ENCODE peak calls at places on chromosomes 4 and X, in eight cellular contexts. One of them, this sample, is unnamed.

GRCh38 chrX:23902419-23902818 is 5.3 kb downstream of the APOO start:
- DNase-seq in breast epithelium: no peak
- DNase-seq in astrocyte of the cerebellum: no peak
- DNase-seq in sigmoid colon: no peak
- DNase-seq in RWPE1: peak; percentile 22
- DNase-seq in PC-3: peak; percentile 84
- DNase-seq in spleen: no peak
- DNase-seq in psoas muscle: no peak
- DNase-seq in this sample: no peak

GRCh38 chr4:15749001-15749400 is 29.1 kb upstream of the CD38 start:
- DNase-seq in spleen: no peak
- DNase-seq in astrocyte of the cerebellum: no peak
- DNase-seq in sigmoid colon: no peak
- DNase-seq in PC-3: no peak
- DNase-seq in breast epithelium: no peak
- DNase-seq in psoas muscle: no peak
- DNase-seq in RWPE1: no peak
- DNase-seq in this sample: no peak

GRCh38 chrX:8981742-8982141 is 52.2 kb downstream of the FAM9B start:
- DNase-seq in psoas muscle: no peak
- DNase-seq in RWPE1: no peak
- DNase-seq in astrocyte of the cerebellum: no peak
- DNase-seq in breast epithelium: no peak
- DNase-seq in sigmoid colon: no peak
- DNase-seq in PC-3: no peak
- DNase-seq in spleen: no peak
- DNase-seq in this sample: no peak

GRCh38 chrX:16033336-16033735 is 90.0 kb upstream of the GRPR start:
- DNase-seq in spleen: no peak
- DNase-seq in astrocyte of the cerebellum: no peak
- DNase-seq in breast epithelium: no peak
- DNase-seq in psoas muscle: no peak
- DNase-seq in PC-3: no peak
- DNase-seq in sigmoid colon: no peak
- DNase-seq in RWPE1: no peak
- DNase-seq in this sample: no peak

GRCh38 chrX:69323786-69324720 is 158.8 kb upstream of the PJA1 start:
- DNase-seq in psoas muscle: no peak
- DNase-seq in RWPE1: no peak
- DNase-seq in astrocyte of the cerebellum: no peak
- DNase-seq in breast epithelium: no peak
- DNase-seq in sigmoid colon: no peak
- DNase-seq in PC-3: no peak
- DNase-seq in spleen: no peak
- DNase-seq in this sample: no peak

GRCh38 chr4:27666943-27667342 is 806.3 kb downstream of the STIM2 start:
- DNase-seq in RWPE1: no peak
- DNase-seq in PC-3: peak; percentile 39
- DNase-seq in psoas muscle: no peak
- DNase-seq in breast epithelium: no peak
- DNase-seq in spleen: no peak
- DNase-seq in astrocyte of the cerebellum: no peak
- DNase-seq in sigmoid colon: no peak
- DNase-seq in this sample: no peak

GRCh38 chr4:89419121-89419695 is 111.6 kb upstream of the GPRIN3 start:
- DNase-seq in RWPE1: no peak
- DNase-seq in sigmoid colon: no peak
- DNase-seq in breast epithelium: no peak
- DNase-seq in PC-3: no peak
- DNase-seq in psoas muscle: no peak
- DNase-seq in spleen: no peak
- DNase-seq in astrocyte of the cerebellum: no peak
- DNase-seq in this sample: no peak

GRCh38 chrX:69388526-69388925 is 115.6 kb upstream of the NALF2 start:
- DNase-seq in PC-3: no peak
- DNase-seq in RWPE1: no peak
- DNase-seq in psoas muscle: peak; percentile 44
- DNase-seq in breast epithelium: no peak
- DNase-seq in spleen: no peak
- DNase-seq in sigmoid colon: no peak
- DNase-seq in astrocyte of the cerebellum: no peak
- DNase-seq in this sample: no peak

GRCh38 chr4:165906272-165906671 is 33.2 kb downstream of the TLL1 start:
- DNase-seq in spleen: no peak
- DNase-seq in psoas muscle: no peak
- DNase-seq in breast epithelium: no peak
- DNase-seq in sigmoid colon: no peak
- DNase-seq in PC-3: no peak
- DNase-seq in RWPE1: no peak
- DNase-seq in astrocyte of the cerebellum: no peak
- DNase-seq in this sample: no peak

GRCh38 chr4:99179626-99180025 is 35.5 kb upstream of the ADH4 start:
- DNase-seq in breast epithelium: no peak
- DNase-seq in PC-3: no peak
- DNase-seq in RWPE1: no peak
- DNase-seq in psoas muscle: no peak
- DNase-seq in astrocyte of the cerebellum: no peak
- DNase-seq in sigmoid colon: no peak
- DNase-seq in spleen: no peak
- DNase-seq in this sample: no peak

GRCh38 chr4:157220026-157220881 is at the start of gene GRIA2:
- DNase-seq in breast epithelium: peak; percentile 70
- DNase-seq in RWPE1: peak; percentile 49
- DNase-seq in psoas muscle: peak; percentile 58
- DNase-seq in spleen: peak; percentile 69
- DNase-seq in astrocyte of the cerebellum: peak; percentile 27
- DNase-seq in sigmoid colon: no peak
- DNase-seq in PC-3: no peak
- DNase-seq in this sample: no peak

GRCh38 chrX:153622661-153623309 is 23.8 kb upstream of the CCNQ start:
- DNase-seq in astrocyte of the cerebellum: no peak
- DNase-seq in psoas muscle: no peak
- DNase-seq in RWPE1: no peak
- DNase-seq in breast epithelium: no peak
- DNase-seq in sigmoid colon: no peak
- DNase-seq in PC-3: no peak
- DNase-seq in spleen: no peak
- DNase-seq in this sample: no peak

GRCh38 chr4:38762560-38762959 is 20.2 kb downstream of the TLR10 start:
- DNase-seq in spleen: peak; percentile 79
- DNase-seq in astrocyte of the cerebellum: no peak
- DNase-seq in sigmoid colon: no peak
- DNase-seq in PC-3: no peak
- DNase-seq in psoas muscle: no peak
- DNase-seq in RWPE1: no peak
- DNase-seq in breast epithelium: no peak
- DNase-seq in this sample: no peak
- TF ChIP-seq CTCF in spleen: no peak
- TF ChIP-seq CTCF in astrocyte of the cerebellum: no peak
- TF ChIP-seq CTCF in sigmoid colon: no peak
- TF ChIP-seq CTCF in PC-3: no peak
- TF ChIP-seq CTCF in psoas muscle: no peak
- TF ChIP-seq CTCF in RWPE1: no peak
- TF ChIP-seq CTCF in breast epithelium: no peak
- TF ChIP-seq CTCF in this sample: no peak

DNA sequence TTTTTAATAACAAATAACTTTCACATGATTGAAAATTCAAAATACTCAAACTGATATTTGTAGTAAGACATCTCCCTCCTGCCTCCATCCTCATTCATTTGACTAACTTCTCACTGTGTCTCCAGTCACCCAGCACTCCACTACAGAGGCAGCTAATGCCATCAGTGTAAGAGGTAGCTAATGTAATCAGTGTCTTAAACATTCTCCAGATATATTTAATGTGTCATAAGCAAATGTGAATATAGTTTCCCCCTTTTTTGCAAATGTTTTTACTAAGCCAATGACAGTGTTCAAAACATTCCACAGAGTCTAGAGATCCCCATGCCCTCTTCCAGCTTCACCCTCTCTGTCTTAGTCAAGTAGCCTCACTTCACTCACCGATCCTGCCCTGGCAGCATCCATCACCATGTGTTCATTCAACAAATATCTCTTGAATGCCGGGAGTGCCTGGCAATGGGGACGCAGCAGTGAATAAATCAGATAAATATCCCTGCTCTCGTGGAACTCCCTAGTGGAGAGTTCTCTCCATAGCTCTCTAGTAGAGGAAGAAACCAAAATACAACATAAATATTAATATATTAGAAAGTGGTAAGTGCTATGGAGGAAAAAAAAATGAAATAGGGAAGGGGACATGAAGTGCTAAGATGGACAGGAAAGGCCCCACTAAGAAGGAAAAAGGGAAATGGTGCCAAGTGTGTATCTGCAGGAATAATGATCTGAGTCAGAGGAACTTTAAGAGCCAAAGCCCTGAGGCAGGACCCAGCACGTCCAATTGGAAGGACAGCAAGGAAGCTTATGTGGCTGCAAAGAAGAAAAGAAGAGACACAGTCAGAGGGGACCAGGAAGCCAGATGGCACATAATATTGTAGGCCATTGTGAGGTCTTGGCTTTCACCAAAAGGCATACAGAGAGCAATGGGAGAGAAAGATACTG is 18.7 kb downstream of the SCFD2 start:
- DNase-seq in RWPE1: peak; percentile 51
- DNase-seq in psoas muscle: no peak
- DNase-seq in astrocyte of the cerebellum: no peak
- DNase-seq in spleen: no peak
- DNase-seq in PC-3: peak; percentile 84
- DNase-seq in sigmoid colon: no peak
- DNase-seq in breast epithelium: no peak
- DNase-seq in this sample: no peak
- TF ChIP-seq CTCF in RWPE1: no peak
- TF ChIP-seq CTCF in psoas muscle: no peak
- TF ChIP-seq CTCF in astrocyte of the cerebellum: no peak
- TF ChIP-seq CTCF in spleen: no peak
- TF ChIP-seq CTCF in PC-3: no peak
- TF ChIP-seq CTCF in sigmoid colon: no peak
- TF ChIP-seq CTCF in breast epithelium: no peak
- TF ChIP-seq CTCF in this sample: no peak

GRCh38 chrX:30308263-30309138 is 689 bp downstream of the NR0B1 start:
- DNase-seq in PC-3: no peak
- DNase-seq in psoas muscle: peak; percentile 48
- DNase-seq in RWPE1: no peak
- DNase-seq in breast epithelium: no peak
- DNase-seq in astrocyte of the cerebellum: no peak
- DNase-seq in sigmoid colon: no peak
- DNase-seq in spleen: peak; percentile 69
- DNase-seq in this sample: no peak
- TF ChIP-seq CTCF in PC-3: no peak
- TF ChIP-seq CTCF in psoas muscle: no peak
- TF ChIP-seq CTCF in RWPE1: peak; percentile 21
- TF ChIP-seq CTCF in breast epithelium: no peak
- TF ChIP-seq CTCF in astrocyte of the cerebellum: peak; percentile 18
- TF ChIP-seq CTCF in sigmoid colon: no peak
- TF ChIP-seq CTCF in spleen: no peak
- TF ChIP-seq CTCF in this sample: peak; percentile 39

GRCh38 chr4:152500798-152501434 is 35.0 kb downstream of the FBXW7 start:
- DNase-seq in sigmoid colon: no peak
- DNase-seq in RWPE1: peak; percentile 46
- DNase-seq in astrocyte of the cerebellum: peak; percentile 95
- DNase-seq in breast epithelium: no peak
- DNase-seq in spleen: no peak
- DNase-seq in psoas muscle: no peak
- DNase-seq in PC-3: peak; percentile 90
- DNase-seq in this sample: peak; percentile 67
- TF ChIP-seq CTCF in sigmoid colon: peak; percentile 54
- TF ChIP-seq CTCF in RWPE1: peak; percentile 82
- TF ChIP-seq CTCF in astrocyte of the cerebellum: peak; percentile 63
- TF ChIP-seq CTCF in breast epithelium: peak; percentile 65
- TF ChIP-seq CTCF in spleen: peak; percentile 82
- TF ChIP-seq CTCF in psoas muscle: peak; percentile 85
- TF ChIP-seq CTCF in PC-3: peak; percentile 84
- TF ChIP-seq CTCF in this sample: peak; percentile 77

GRCh38 chr4:10108391-10108790 is 8.2 kb downstream of the WDR1 start:
- DNase-seq in RWPE1: no peak
- DNase-seq in astrocyte of the cerebellum: no peak
- DNase-seq in PC-3: no peak
- DNase-seq in psoas muscle: no peak
- DNase-seq in breast epithelium: no peak
- DNase-seq in spleen: no peak
- DNase-seq in sigmoid colon: no peak
- DNase-seq in this sample: no peak

GRCh38 chr4:10111067-10111801 is 5.4 kb downstream of the WDR1 start:
- DNase-seq in sigmoid colon: no peak
- DNase-seq in astrocyte of the cerebellum: no peak
- DNase-seq in psoas muscle: no peak
- DNase-seq in spleen: no peak
- DNase-seq in breast epithelium: no peak
- DNase-seq in PC-3: no peak
- DNase-seq in RWPE1: no peak
- DNase-seq in this sample: no peak

GRCh38 chr4:10107111-10108091 is 9.2 kb downstream of the WDR1 start:
- DNase-seq in astrocyte of the cerebellum: no peak
- DNase-seq in sigmoid colon: peak; percentile 71
- DNase-seq in psoas muscle: no peak
- DNase-seq in spleen: no peak
- DNase-seq in breast epithelium: no peak
- DNase-seq in RWPE1: peak; percentile 17
- DNase-seq in PC-3: peak; percentile 12
- DNase-seq in this sample: no peak

GRCh38 chr4:10109995-10110670 is 6.5 kb downstream of the WDR1 start:
- DNase-seq in astrocyte of the cerebellum: no peak
- DNase-seq in RWPE1: no peak
- DNase-seq in breast epithelium: no peak
- DNase-seq in PC-3: no peak
- DNase-seq in psoas muscle: no peak
- DNase-seq in sigmoid colon: no peak
- DNase-seq in spleen: no peak
- DNase-seq in this sample: no peak

DNA sequence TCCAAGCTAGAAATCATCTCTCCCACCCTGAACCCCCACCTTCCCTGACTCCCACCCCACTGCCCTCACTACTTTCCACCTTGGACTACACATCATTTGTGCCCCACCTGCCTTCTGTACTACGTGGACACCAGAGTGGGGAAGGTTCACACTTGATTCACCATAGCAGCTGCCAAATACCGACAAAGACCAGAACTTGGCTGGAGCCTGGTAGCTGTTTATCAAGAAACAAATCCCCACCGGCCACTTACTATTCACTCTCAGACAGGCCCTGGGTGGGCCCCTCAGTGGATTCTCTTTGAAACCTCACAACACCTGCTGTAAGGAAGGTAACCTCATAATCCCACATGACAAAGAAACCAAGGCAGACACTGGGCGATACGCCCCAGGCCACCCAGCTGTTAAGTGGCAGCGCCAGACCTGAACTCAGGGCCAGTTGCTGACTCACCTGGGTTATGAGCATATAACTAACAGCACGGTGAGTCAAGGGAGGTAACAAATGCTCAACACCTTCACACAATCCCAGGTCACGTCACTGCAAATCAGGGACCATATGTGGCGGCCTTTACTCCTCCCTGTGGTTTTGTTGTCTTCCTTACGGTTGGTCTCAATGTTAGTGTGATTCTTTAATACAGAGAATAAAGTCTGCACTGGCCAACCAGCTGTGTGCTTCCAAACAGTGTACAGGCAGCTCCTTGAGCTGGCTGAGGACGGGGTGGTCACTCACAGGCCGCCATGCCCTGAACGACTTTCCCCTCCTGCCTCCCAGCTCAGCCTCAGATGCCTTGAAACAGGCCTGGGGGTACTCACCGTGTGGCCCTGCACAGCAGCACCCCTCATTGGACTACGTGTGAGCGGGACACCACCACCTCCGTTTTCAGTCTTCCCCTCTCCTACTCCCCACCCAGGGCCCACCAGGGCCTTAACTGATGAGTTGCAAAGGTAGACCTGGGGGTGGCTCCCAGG is 7.5 kb downstream of the WDR1 start:
- DNase-seq in psoas muscle: no peak
- DNase-seq in spleen: no peak
- DNase-seq in breast epithelium: no peak
- DNase-seq in astrocyte of the cerebellum: no peak
- DNase-seq in PC-3: peak; percentile 76
- DNase-seq in RWPE1: peak; percentile 65
- DNase-seq in sigmoid colon: no peak
- DNase-seq in this sample: no peak
- TF ChIP-seq CTCF in psoas muscle: no peak
- TF ChIP-seq CTCF in spleen: no peak
- TF ChIP-seq CTCF in breast epithelium: no peak
- TF ChIP-seq CTCF in astrocyte of the cerebellum: no peak
- TF ChIP-seq CTCF in PC-3: no peak
- TF ChIP-seq CTCF in RWPE1: no peak
- TF ChIP-seq CTCF in sigmoid colon: no peak
- TF ChIP-seq CTCF in this sample: no peak